ENCODE peak calls at places on chromosomes 11 and 22, in eight cellular contexts. A is effector CD4-positive, alpha-beta T cell; V is nucleus accumbens; Z is stimulated activated CD4-positive, alpha-beta T cell treated with anti-CD3 and anti-CD28 coated beads, TNF-alpha, amount 100 ng/mL, for 1 hour; P is B cell; E is SIG-M5; T is MM.1S; C is stomach. U is an unnamed sample.
A peak's percentile ranks its signal among the peaks of the same experiment; 100 is the strongest.

GRCh38 chr11:100618914-100619313 is 68.2 kb upstream of the ARHGAP42 start:
- DNase-seq in A (no peak), V (no peak), Z (no peak), P (no peak), E (no peak), T (no peak), C (no peak), U (no peak)

GRCh38 chr11:78548911-78549572 is 25.6 kb downstream of the NARS2 start:
- DNase-seq in A (no peak), V (peak; percentile 1), Z (no peak), P (no peak), E (no peak), T (no peak), C (no peak), U (no peak)

GRCh38 chr11:47183031-47183856 is 3.0 kb downstream of the PACSIN3 start:
- DNase-seq in A (no peak), V (no peak), Z (no peak), P (no peak), E (no peak), T (no peak), C (no peak), U (peak; percentile 65)

GRCh38 chr22:42805016-42805997 is 51.8 kb downstream of the ARFGAP3 start:
- DNase-seq in A (no peak), V (peak; percentile 53), Z (no peak), P (no peak), E (no peak), T (no peak), C (peak; percentile 89), U (peak; percentile 61)

GRCh38 chr22:27391092-27391770 is 410.3 kb downstream of the MN1 start:
- DNase-seq in A (no peak), V (no peak), Z (no peak), P (no peak), E (no peak), T (no peak), C (no peak), U (peak; percentile 22)

GRCh38 chr11:117072517-117073218 is 25.6 kb downstream of the SIK3 start:
- DNase-seq in A (no peak), V (no peak), Z (no peak), P (no peak), E (peak; percentile 20), T (no peak), C (no peak), U (no peak)

GRCh38 chr11:43933608-43934358 is 8.7 kb upstream of the C11orf96 start:
- DNase-seq in A (no peak), V (peak; percentile 32), Z (no peak), P (no peak), E (no peak), T (no peak), C (no peak), U (peak; percentile 28)

GRCh38 chr11:117560786-117561530 is 233.3 kb downstream of the CEP164 start:
- DNase-seq in A (no peak), V (no peak), Z (no peak), P (no peak), E (no peak), T (no peak), C (no peak), U (no peak)

GRCh38 chr11:113991718-113992458 is 17.0 kb downstream of the HTR3A start:
- DNase-seq in A (no peak), V (no peak), Z (no peak), P (no peak), E (no peak), T (no peak), C (no peak), U (no peak)